ENCODE peak calls at places on chromosomes 5 and 9, in ten cellular contexts. U, D, Y, C, E, I, M, Q, K and S are unnamed samples.

GRCh38 chr5:122775713-122776084 is 819 bp downstream of the SNX2 start:
- DNase-seq in U (no peak), D (no peak), Y (no peak), C (no peak), E (no peak), I (peak), M (no peak), Q (peak), K (no peak), S (peak)

GRCh38 chr5:66010476-66010875 is 84.1 kb downstream of the ERBIN start:
- DNase-seq in U (no peak), D (no peak), Y (no peak), C (no peak), E (no peak), I (peak), M (peak), Q (no peak), K (no peak), S (no peak)

GRCh38 chr5:78908173-78908901 is 76.8 kb downstream of the ARSB start:
- DNase-seq in U (no peak), D (no peak), Y (no peak), C (no peak), E (no peak), I (peak), M (no peak), Q (peak), K (no peak), S (peak)

GRCh38 chr9:135463140-135463539 is 16.4 kb upstream of the PPP1R26 start:
- DNase-seq in U (no peak), D (no peak), Y (no peak), C (no peak), E (no peak), I (peak), M (peak), Q (peak), K (no peak), S (peak)

GRCh38 chr5:154465169-154465568 is 12.9 kb downstream of the HAND1 start:
- DNase-seq in U (no peak), D (no peak), Y (no peak), C (no peak), E (no peak), I (peak), M (peak), Q (no peak), K (peak), S (peak)

GRCh38 chr5:61280766-61281427 is 51.2 kb upstream of the ZSWIM6 start:
- DNase-seq in U (no peak), D (no peak), Y (no peak), C (no peak), E (no peak), I (no peak), M (peak), Q (no peak), K (no peak), S (no peak)

GRCh38 chr9:35726876-35727438 is 5.0 kb downstream of the TLN1 start:
- DNase-seq in U (no peak), D (no peak), Y (peak), C (no peak), E (peak), I (peak), M (peak), Q (no peak), K (peak), S (no peak)

GRCh38 chr9:124411514-124412227 is 3.6 kb downstream of the PSMB7 start:
- DNase-seq in U (no peak), D (no peak), Y (peak), C (no peak), E (no peak), I (peak), M (peak), Q (peak), K (no peak), S (no peak)

GRCh38 chr5:41524174-41524573 is 13.8 kb upstream of the PLCXD3 start:
- DNase-seq in U (no peak), D (no peak), Y (no peak), C (no peak), E (no peak), I (no peak), M (no peak), Q (no peak), K (no peak), S (no peak)

GRCh38 chr5:1470762-1471211 is 25.5 kb upstream of the SLC6A3 start:
- DNase-seq in U (no peak), D (no peak), Y (no peak), C (no peak), E (no peak), I (no peak), M (no peak), Q (no peak), K (peak), S (no peak)